ENCODE peak calls at places on chromosomes 3 and 15, in four cellular contexts. M is H1, V is H9, C is IMR-90. W is an unnamed sample.

GRCh38 chr3:37766797-37767776 is 94.6 kb upstream of the CTDSPL start:
- DNase-seq in C (no peak), M (no peak), V (no peak), W (no peak)

GRCh38 chr3:57464801-57465200 is 79.3 kb downstream of the DNAH12 start:
- DNase-seq in V (no peak), M (no peak), C (no peak), W (peak)

GRCh38 chr15:61421470-61421869 is 192.4 kb upstream of the RORA start:
- DNase-seq in M (no peak), C (no peak), V (no peak), W (no peak)

GRCh38 chr15:89360294-89360971 is 25.8 kb upstream of the POLG start:
- DNase-seq in M (no peak), V (peak), C (no peak), W (peak)

GRCh38 chr15:64901914-64902313 is 9.8 kb upstream of the ANKDD1A start:
- DNase-seq in M (no peak), C (no peak), V (no peak), W (no peak)

GRCh38 chr3:156795890-156796451 is 30.2 kb upstream of the LEKR1 start:
- DNase-seq in C (peak), M (no peak), V (no peak), W (no peak)

GRCh38 chr3:153348457-153349137 is 186.6 kb downstream of the RAP2B start:
- DNase-seq in V (peak), C (peak), M (peak), W (peak)

GRCh38 chr3:49723301-49723630 is 485 bp downstream of the GMPPB start:
- DNase-seq in C (peak), V (peak), M (no peak), W (peak)

GRCh38 chr3:11826628-11827265 is 19.9 kb downstream of the TAMM41 start:
- DNase-seq in M (no peak), V (no peak), C (peak), W (no peak)

DNA sequence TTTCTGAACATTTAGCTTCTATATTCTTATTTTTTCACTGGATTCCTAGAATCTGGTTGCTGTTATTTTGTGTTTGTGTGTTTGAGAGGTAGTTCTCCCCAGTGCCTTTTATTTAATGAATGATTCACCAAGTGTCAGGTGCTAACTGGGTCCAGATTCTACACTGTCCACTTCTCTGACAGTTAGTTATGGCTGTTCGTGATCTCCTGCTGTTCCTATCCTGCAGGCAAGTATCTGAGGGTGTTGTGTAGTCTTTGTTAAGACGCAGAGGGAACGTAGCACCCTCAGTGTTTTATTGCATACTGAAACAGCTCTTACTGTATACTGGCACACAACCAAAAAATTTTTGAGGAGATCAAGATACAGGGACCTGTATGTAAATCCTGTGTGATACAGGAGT is 1271.3 kb downstream of the ROBO1 start:
- DNase-seq in C (no peak), V (no peak), M (no peak), W (no peak)
- H4K5ac ChIP-seq in C (no peak), V (no peak), M (no peak), W (no peak)

GRCh38 chr3:13106308-13106970 is 33.2 kb upstream of the IQSEC1 start:
- DNase-seq in V (no peak), M (no peak), C (no peak), W (no peak)
- H3K4me2 ChIP-seq in V (no peak), M (no peak), C (no peak), W (no peak)

GRCh38 chr3:42537350-42537749 is 34.9 kb downstream of the VIPR1 start:
- DNase-seq in M (no peak), C (no peak), V (no peak), W (no peak)

GRCh38 chr3:42539871-42540714 is 37.6 kb downstream of the VIPR1 start:
- DNase-seq in M (peak), V (peak), C (no peak), W (peak)

GRCh38 chr3:42532229-42532628 is 29.8 kb downstream of the VIPR1 start:
- DNase-seq in V (no peak), C (no peak), M (no peak), W (no peak)

GRCh38 chr3:42533161-42533897 is 30.9 kb downstream of the VIPR1 start:
- DNase-seq in V (no peak), M (no peak), C (no peak), W (peak)

GRCh38 chr3:42535981-42536784 is 33.7 kb downstream of the VIPR1 start:
- DNase-seq in C (no peak), V (peak), M (peak), W (peak)
- H4K5ac ChIP-seq in C (no peak), V (no peak), M (no peak), W (no peak)

GRCh38 chr3:65479118-65479517 is 559.6 kb downstream of the MAGI1 start:
- DNase-seq in M (no peak), C (no peak), V (no peak), W (no peak)

GRCh38 chr3:65472501-65472900 is 566.2 kb downstream of the MAGI1 start:
- DNase-seq in C (no peak), M (no peak), V (no peak), W (no peak)

DNA sequence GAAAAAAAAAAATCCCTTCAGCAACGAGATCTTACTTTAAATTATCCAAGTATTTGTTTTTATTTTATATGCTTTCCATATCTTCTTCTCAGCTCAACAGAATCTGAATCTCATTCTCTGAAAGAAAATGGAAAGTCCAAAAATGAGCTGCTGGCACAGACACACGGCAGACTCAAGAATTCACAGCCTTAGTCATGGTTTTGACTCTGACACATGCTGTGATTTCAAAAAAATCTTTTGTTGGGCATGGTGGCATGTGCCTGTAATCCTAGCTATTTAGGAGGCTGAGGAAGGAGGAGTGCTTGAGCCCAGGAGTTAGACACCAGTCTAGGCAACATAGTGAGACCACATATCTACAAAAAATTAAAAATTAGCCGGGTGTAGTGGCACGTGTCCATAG is 565.0 kb downstream of the MAGI1 start:
- DNase-seq in M (no peak), V (no peak), C (peak), W (no peak)
- H3K4me2 ChIP-seq in M (no peak), V (no peak), C (no peak), W (no peak)

GRCh38 chr15:74386496-74387140 is 19.2 kb upstream of the CYP11A1 start:
- DNase-seq in M (no peak), V (no peak), C (no peak), W (no peak)
- H4K5ac ChIP-seq in M (no peak), V (no peak), C (no peak), W (no peak)

GRCh38 chr3:184134746-184135148 is 411 bp upstream of the EIF2B5 start:
- DNase-seq in V (no peak), M (no peak), C (no peak), W (no peak)

GRCh38 chr3:184133840-184134745 is 1.1 kb upstream of the EIF2B5 start:
- DNase-seq in C (peak), M (no peak), V (peak), W (peak)

GRCh38 chr3:184132947-184133346 is 2.2 kb upstream of the EIF2B5 start:
- DNase-seq in C (no peak), V (no peak), M (no peak), W (no peak)

GRCh38 chr3:184126006-184126405 is 9.2 kb upstream of the EIF2B5 start:
- DNase-seq in C (peak), M (no peak), V (no peak), W (no peak)

GRCh38 chr3:184129012-184129411 is 6.1 kb upstream of the EIF2B5 start:
- DNase-seq in V (peak), C (peak), M (no peak), W (peak)
- H3K4me2 ChIP-seq in V (no peak), C (no peak), M (no peak), W (no peak)

DNA sequence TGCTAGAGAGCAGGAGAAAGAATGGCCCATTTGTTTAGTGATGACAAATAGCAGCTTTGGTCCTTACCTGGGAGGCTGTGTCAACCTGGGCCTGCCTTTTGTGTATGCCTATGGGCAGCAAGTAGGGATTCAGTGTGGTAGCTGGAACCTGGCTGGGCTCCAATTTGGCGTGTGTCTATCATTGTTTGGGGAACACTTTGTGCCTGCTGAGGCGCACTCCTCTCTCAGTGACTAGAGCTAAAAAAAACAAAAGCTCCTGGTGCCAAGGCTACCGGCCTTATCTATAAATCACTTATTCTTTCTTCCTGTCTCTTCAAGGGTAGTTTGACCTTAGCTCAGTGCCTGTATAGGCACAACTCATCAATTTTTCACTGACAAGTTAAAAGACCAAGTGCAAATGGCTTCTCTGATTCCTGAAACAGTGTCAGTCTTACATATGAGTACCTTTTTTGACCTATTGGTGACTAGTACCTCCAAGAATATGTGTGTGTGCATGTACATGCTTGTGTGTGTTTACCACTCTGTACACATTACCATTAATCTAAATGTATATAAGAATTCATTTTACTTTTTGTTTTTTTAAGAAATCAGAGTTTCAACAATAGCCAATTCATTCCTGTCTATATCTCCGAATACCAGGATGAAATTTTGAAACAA is 54.6 kb downstream of the GMNC start:
- DNase-seq in V (no peak), M (no peak), C (no peak), W (no peak)
- H4K5ac ChIP-seq in V (no peak), M (no peak), C (no peak), W (no peak)

GRCh38 chr3:55089211-55089610 is 161.4 kb upstream of the LRTM1 start:
- DNase-seq in V (no peak), M (no peak), C (peak), W (no peak)

GRCh38 chr3:55090310-55090709 is 162.5 kb upstream of the LRTM1 start:
- DNase-seq in V (no peak), M (no peak), C (no peak), W (no peak)

GRCh38 chr3:55090746-55091145 is 162.9 kb upstream of the LRTM1 start:
- DNase-seq in C (no peak), V (no peak), M (no peak), W (no peak)

GRCh38 chr3:55085231-55085630 is 157.4 kb upstream of the LRTM1 start:
- DNase-seq in M (no peak), C (no peak), V (no peak), W (no peak)
- H3K4me2 ChIP-seq in M (no peak), C (no peak), V (no peak), W (no peak)

DNA sequence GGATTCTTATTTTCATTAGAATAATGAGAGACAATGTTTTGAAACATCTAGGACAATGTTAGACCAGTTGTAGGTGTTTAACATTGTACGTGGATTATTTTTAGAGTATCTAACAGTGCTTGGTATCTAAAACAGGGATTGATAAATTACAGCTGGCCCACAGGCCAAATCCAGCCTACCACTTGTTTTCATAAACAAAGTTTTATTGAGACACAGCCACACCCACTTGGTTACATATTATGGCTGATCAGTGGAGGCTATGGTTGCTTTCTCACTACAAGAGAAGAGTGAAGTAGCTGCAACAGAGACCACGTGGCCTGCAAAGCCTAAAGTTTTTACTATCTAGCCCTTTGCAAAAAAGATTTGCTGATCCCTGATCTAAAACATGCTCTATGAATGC is 223.1 kb upstream of the CTNNB1 start:
- DNase-seq in V (no peak), C (no peak), M (no peak), W (no peak)
- H4K5ac ChIP-seq in V (no peak), C (no peak), M (no peak), W (no peak)

GRCh38 chr15:77012117-77012712 is 17.3 kb downstream of the PSTPIP1 start:
- DNase-seq in M (no peak), V (no peak), C (no peak), W (no peak)

GRCh38 chr15:77009176-77009575 is 14.2 kb downstream of the PSTPIP1 start:
- DNase-seq in C (no peak), V (no peak), M (no peak), W (no peak)

GRCh38 chr15:77010312-77010686 is 15.4 kb downstream of the PSTPIP1 start:
- DNase-seq in M (no peak), C (no peak), V (no peak), W (no peak)

GRCh38 chr15:77009646-77010311 is 14.9 kb downstream of the PSTPIP1 start:
- DNase-seq in C (peak), M (no peak), V (no peak), W (no peak)

DNA sequence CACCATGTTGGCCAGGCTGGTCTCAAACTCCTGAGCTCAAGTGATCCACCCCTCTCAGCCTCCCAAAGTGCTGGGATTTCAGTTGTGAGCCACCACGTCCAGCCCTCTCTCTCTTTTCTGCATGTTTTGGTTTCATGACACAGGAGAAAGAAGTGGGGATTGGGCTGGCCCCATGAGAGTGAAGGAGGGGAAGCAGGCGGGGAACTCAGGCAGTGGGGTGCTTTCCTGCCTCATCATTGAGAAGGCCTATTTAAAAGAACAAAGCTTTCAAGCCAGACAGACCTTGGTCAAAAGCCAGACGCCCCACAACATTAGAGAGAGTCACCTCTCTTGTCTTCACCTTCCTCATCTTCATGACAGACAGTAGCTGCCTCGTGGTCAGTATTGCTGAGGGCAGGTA is 15.9 kb downstream of the PSTPIP1 start:
- DNase-seq in C (no peak), V (no peak), M (no peak), W (no peak)
- H3K4me2 ChIP-seq in C (no peak), V (no peak), M (no peak), W (no peak)